ENCODE peak calls at places on chromosomes 16 and 17, in eight cellular contexts. One of them, this sample, is unnamed.

GRCh38 chr17:3682033-3682432 is 13.4 kb downstream of the EMC6 start:
- DNase-seq in stimulated activated CD8-positive, alpha-beta memory T cell treated with anti-CD3 and anti-CD28 coated beads, Interleukin-12 subunit alpha, Interleukin-12 subunit beta, amount 100 ng/mL, for 4 hours: no peak
- DNase-seq in NB4: no peak
- DNase-seq in neural crest cell: no peak
- DNase-seq in AG08396: no peak
- DNase-seq in cardiac muscle cell: no peak
- DNase-seq in fibroblast of lung: no peak
- DNase-seq in astrocyte of the spinal cord: no peak
- DNase-seq in this sample: no peak

GRCh38 chr16:72612271-72612670 is 435.7 kb downstream of the ZFHX3 start:
- DNase-seq in stimulated activated CD8-positive, alpha-beta memory T cell treated with anti-CD3 and anti-CD28 coated beads, Interleukin-12 subunit alpha, Interleukin-12 subunit beta, amount 100 ng/mL, for 4 hours: no peak
- DNase-seq in NB4: no peak
- DNase-seq in neural crest cell: no peak
- DNase-seq in AG08396: no peak
- DNase-seq in cardiac muscle cell: peak
- DNase-seq in fibroblast of lung: peak
- DNase-seq in astrocyte of the spinal cord: peak
- DNase-seq in this sample: no peak

GRCh38 chr16:69069504-69069903 is 35.9 kb upstream of the HAS3 start:
- DNase-seq in stimulated activated CD8-positive, alpha-beta memory T cell treated with anti-CD3 and anti-CD28 coated beads, Interleukin-12 subunit alpha, Interleukin-12 subunit beta, amount 100 ng/mL, for 4 hours: no peak
- DNase-seq in NB4: no peak
- DNase-seq in neural crest cell: no peak
- DNase-seq in AG08396: no peak
- DNase-seq in cardiac muscle cell: no peak
- DNase-seq in fibroblast of lung: no peak
- DNase-seq in astrocyte of the spinal cord: no peak
- DNase-seq in this sample: no peak

GRCh38 chr16:87212026-87212425 is 105.2 kb downstream of the C16orf95 start:
- DNase-seq in stimulated activated CD8-positive, alpha-beta memory T cell treated with anti-CD3 and anti-CD28 coated beads, Interleukin-12 subunit alpha, Interleukin-12 subunit beta, amount 100 ng/mL, for 4 hours: no peak
- DNase-seq in NB4: no peak
- DNase-seq in neural crest cell: no peak
- DNase-seq in AG08396: no peak
- DNase-seq in cardiac muscle cell: no peak
- DNase-seq in fibroblast of lung: no peak
- DNase-seq in astrocyte of the spinal cord: peak
- DNase-seq in this sample: no peak

GRCh38 chr16:85275533-85276249 is 163.4 kb upstream of the CIBAR2 start:
- DNase-seq in stimulated activated CD8-positive, alpha-beta memory T cell treated with anti-CD3 and anti-CD28 coated beads, Interleukin-12 subunit alpha, Interleukin-12 subunit beta, amount 100 ng/mL, for 4 hours: peak
- DNase-seq in NB4: peak
- DNase-seq in neural crest cell: peak
- DNase-seq in AG08396: peak
- DNase-seq in cardiac muscle cell: peak
- DNase-seq in fibroblast of lung: peak
- DNase-seq in astrocyte of the spinal cord: peak
- DNase-seq in this sample: peak

GRCh38 chr17:80676564-80676963 is 131.9 kb downstream of the RPTOR start:
- DNase-seq in stimulated activated CD8-positive, alpha-beta memory T cell treated with anti-CD3 and anti-CD28 coated beads, Interleukin-12 subunit alpha, Interleukin-12 subunit beta, amount 100 ng/mL, for 4 hours: no peak
- DNase-seq in NB4: no peak
- DNase-seq in neural crest cell: no peak
- DNase-seq in AG08396: no peak
- DNase-seq in cardiac muscle cell: no peak
- DNase-seq in fibroblast of lung: no peak
- DNase-seq in astrocyte of the spinal cord: no peak
- DNase-seq in this sample: no peak

GRCh38 chr17:13594762-13595697 is 6.7 kb downstream of the HS3ST3A1 start:
- DNase-seq in stimulated activated CD8-positive, alpha-beta memory T cell treated with anti-CD3 and anti-CD28 coated beads, Interleukin-12 subunit alpha, Interleukin-12 subunit beta, amount 100 ng/mL, for 4 hours: peak
- DNase-seq in NB4: peak
- DNase-seq in neural crest cell: peak
- DNase-seq in AG08396: peak
- DNase-seq in cardiac muscle cell: peak
- DNase-seq in fibroblast of lung: peak
- DNase-seq in astrocyte of the spinal cord: peak
- DNase-seq in this sample: peak

GRCh38 chr17:74059471-74059870 is 144.0 kb upstream of the RPL38 start:
- DNase-seq in stimulated activated CD8-positive, alpha-beta memory T cell treated with anti-CD3 and anti-CD28 coated beads, Interleukin-12 subunit alpha, Interleukin-12 subunit beta, amount 100 ng/mL, for 4 hours: no peak
- DNase-seq in NB4: no peak
- DNase-seq in neural crest cell: no peak
- DNase-seq in AG08396: no peak
- DNase-seq in cardiac muscle cell: no peak
- DNase-seq in fibroblast of lung: no peak
- DNase-seq in astrocyte of the spinal cord: no peak
- DNase-seq in this sample: no peak

GRCh38 chr17:2070241-2071023 is 15.5 kb downstream of the HIC1 start:
- DNase-seq in stimulated activated CD8-positive, alpha-beta memory T cell treated with anti-CD3 and anti-CD28 coated beads, Interleukin-12 subunit alpha, Interleukin-12 subunit beta, amount 100 ng/mL, for 4 hours: no peak
- DNase-seq in NB4: no peak
- DNase-seq in neural crest cell: no peak
- DNase-seq in AG08396: no peak
- DNase-seq in cardiac muscle cell: no peak
- DNase-seq in fibroblast of lung: no peak
- DNase-seq in astrocyte of the spinal cord: no peak
- DNase-seq in this sample: no peak

GRCh38 chr16:825298-826061 is 24.9 kb upstream of the GNG13 start:
- DNase-seq in stimulated activated CD8-positive, alpha-beta memory T cell treated with anti-CD3 and anti-CD28 coated beads, Interleukin-12 subunit alpha, Interleukin-12 subunit beta, amount 100 ng/mL, for 4 hours: no peak
- DNase-seq in NB4: no peak
- DNase-seq in neural crest cell: no peak
- DNase-seq in AG08396: peak
- DNase-seq in cardiac muscle cell: no peak
- DNase-seq in fibroblast of lung: peak
- DNase-seq in astrocyte of the spinal cord: no peak
- DNase-seq in this sample: no peak

GRCh38 chr17:3744032-3744431 is 20.3 kb downstream of the HASPIN start:
- DNase-seq in stimulated activated CD8-positive, alpha-beta memory T cell treated with anti-CD3 and anti-CD28 coated beads, Interleukin-12 subunit alpha, Interleukin-12 subunit beta, amount 100 ng/mL, for 4 hours: no peak
- DNase-seq in NB4: no peak
- DNase-seq in neural crest cell: no peak
- DNase-seq in AG08396: no peak
- DNase-seq in cardiac muscle cell: no peak
- DNase-seq in fibroblast of lung: peak
- DNase-seq in astrocyte of the spinal cord: no peak
- DNase-seq in this sample: no peak